ENCODE peak calls at places on chromosomes 7 and 10, in six cellular contexts. One of them, this sample, is unnamed.

GRCh38 chr10:117382831-117383230 is 7.6 kb upstream of the PDZD8 start:
- DNase-seq in activated effector memory CD4-positive, alpha-beta T cell treated with Interleukin-2 at 50 U/mL for 16 hours: no peak
- DNase-seq in HT1080: no peak
- DNase-seq in sigmoid colon: no peak
- DNase-seq in germinal center: no peak
- DNase-seq in brain pericyte: no peak
- DNase-seq in this sample: no peak

GRCh38 chr7:55242613-55243012 is 122.5 kb upstream of the LANCL2 start:
- DNase-seq in brain pericyte: no peak
- DNase-seq in HT1080: peak
- DNase-seq in activated effector memory CD4-positive, alpha-beta T cell treated with Interleukin-2 at 50 U/mL for 16 hours: no peak
- DNase-seq in sigmoid colon: no peak
- DNase-seq in germinal center: no peak
- DNase-seq in this sample: no peak

GRCh38 chr7:113402005-113402404 is 283.7 kb upstream of the SMIM30 start:
- DNase-seq in sigmoid colon: no peak
- DNase-seq in germinal center: no peak
- DNase-seq in activated effector memory CD4-positive, alpha-beta T cell treated with Interleukin-2 at 50 U/mL for 16 hours: no peak
- DNase-seq in HT1080: no peak
- DNase-seq in brain pericyte: no peak
- DNase-seq in this sample: no peak

GRCh38 chr7:73718438-73718881 is 1.0 kb downstream of the STX1A start:
- DNase-seq in HT1080: no peak
- DNase-seq in germinal center: no peak
- DNase-seq in activated effector memory CD4-positive, alpha-beta T cell treated with Interleukin-2 at 50 U/mL for 16 hours: peak
- DNase-seq in brain pericyte: no peak
- DNase-seq in sigmoid colon: no peak
- DNase-seq in this sample: peak

GRCh38 chr7:44885394-44886317 is at the start of gene PURB:
- DNase-seq in HT1080: peak
- DNase-seq in germinal center: peak
- DNase-seq in sigmoid colon: peak
- DNase-seq in brain pericyte: peak
- DNase-seq in activated effector memory CD4-positive, alpha-beta T cell treated with Interleukin-2 at 50 U/mL for 16 hours: peak
- DNase-seq in this sample: peak

GRCh38 chr7:134686782-134687181 is 40.1 kb downstream of the BPGM start:
- DNase-seq in sigmoid colon: no peak
- DNase-seq in activated effector memory CD4-positive, alpha-beta T cell treated with Interleukin-2 at 50 U/mL for 16 hours: no peak
- DNase-seq in brain pericyte: no peak
- DNase-seq in HT1080: no peak
- DNase-seq in germinal center: no peak
- DNase-seq in this sample: no peak

GRCh38 chr7:128251337-128251736 is 10.3 kb downstream of the LEP start:
- DNase-seq in activated effector memory CD4-positive, alpha-beta T cell treated with Interleukin-2 at 50 U/mL for 16 hours: no peak
- DNase-seq in sigmoid colon: no peak
- DNase-seq in brain pericyte: no peak
- DNase-seq in HT1080: no peak
- DNase-seq in germinal center: no peak
- DNase-seq in this sample: no peak

GRCh38 chr7:30931927-30932540 is 20.4 kb downstream of the AQP1 start:
- DNase-seq in HT1080: no peak
- DNase-seq in activated effector memory CD4-positive, alpha-beta T cell treated with Interleukin-2 at 50 U/mL for 16 hours: no peak
- DNase-seq in brain pericyte: no peak
- DNase-seq in sigmoid colon: peak
- DNase-seq in germinal center: no peak
- DNase-seq in this sample: no peak

GRCh38 chr10:43966571-43966965 is 317.9 kb upstream of the ZNF32 start:
- DNase-seq in sigmoid colon: no peak
- DNase-seq in activated effector memory CD4-positive, alpha-beta T cell treated with Interleukin-2 at 50 U/mL for 16 hours: no peak
- DNase-seq in germinal center: no peak
- DNase-seq in brain pericyte: no peak
- DNase-seq in HT1080: no peak
- DNase-seq in this sample: no peak

GRCh38 chr7:47600199-47601118 is 18.5 kb upstream of the TNS3 start:
- DNase-seq in brain pericyte: no peak
- DNase-seq in sigmoid colon: no peak
- DNase-seq in germinal center: peak
- DNase-seq in HT1080: peak
- DNase-seq in activated effector memory CD4-positive, alpha-beta T cell treated with Interleukin-2 at 50 U/mL for 16 hours: no peak
- DNase-seq in this sample: no peak

GRCh38 chr7:4739528-4739992 is 35.9 kb upstream of the AP5Z1 start:
- DNase-seq in activated effector memory CD4-positive, alpha-beta T cell treated with Interleukin-2 at 50 U/mL for 16 hours: peak
- DNase-seq in brain pericyte: no peak
- DNase-seq in sigmoid colon: no peak
- DNase-seq in germinal center: peak
- DNase-seq in HT1080: no peak
- DNase-seq in this sample: no peak

GRCh38 chr10:6348091-6348862 is 145.5 kb downstream of the PFKFB3 start:
- DNase-seq in activated effector memory CD4-positive, alpha-beta T cell treated with Interleukin-2 at 50 U/mL for 16 hours: peak
- DNase-seq in sigmoid colon: no peak
- DNase-seq in HT1080: no peak
- DNase-seq in germinal center: peak
- DNase-seq in brain pericyte: no peak
- DNase-seq in this sample: peak

GRCh38 chr10:132363921-132364593 is 32.1 kb downstream of the LRRC27 start:
- DNase-seq in brain pericyte: no peak
- DNase-seq in germinal center: peak
- DNase-seq in activated effector memory CD4-positive, alpha-beta T cell treated with Interleukin-2 at 50 U/mL for 16 hours: no peak
- DNase-seq in sigmoid colon: peak
- DNase-seq in HT1080: no peak
- DNase-seq in this sample: no peak

GRCh38 chr7:150406565-150407421 is 27.7 kb downstream of the ZNF775 start:
- DNase-seq in germinal center: peak
- DNase-seq in activated effector memory CD4-positive, alpha-beta T cell treated with Interleukin-2 at 50 U/mL for 16 hours: no peak
- DNase-seq in sigmoid colon: peak
- DNase-seq in HT1080: no peak
- DNase-seq in brain pericyte: no peak
- DNase-seq in this sample: peak

GRCh38 chr7:22184549-22185199 is 172.3 kb downstream of the RAPGEF5 start:
- DNase-seq in sigmoid colon: no peak
- DNase-seq in brain pericyte: no peak
- DNase-seq in HT1080: no peak
- DNase-seq in germinal center: no peak
- DNase-seq in activated effector memory CD4-positive, alpha-beta T cell treated with Interleukin-2 at 50 U/mL for 16 hours: no peak
- DNase-seq in this sample: no peak

GRCh38 chr7:33686001-33686591 is 219.2 kb upstream of the BMPER start:
- DNase-seq in HT1080: no peak
- DNase-seq in brain pericyte: no peak
- DNase-seq in sigmoid colon: no peak
- DNase-seq in activated effector memory CD4-positive, alpha-beta T cell treated with Interleukin-2 at 50 U/mL for 16 hours: no peak
- DNase-seq in germinal center: no peak
- DNase-seq in this sample: no peak

This sample was measured in CD8-positive, alpha-beta T cell.